ENCODE peak calls at places on chromosomes 13 and 19, in four cellular contexts. O is neural crest cell, T is mesendoderm, L is tibial artery. B is an unnamed sample.

GRCh38 chr19:6772028-6772865 is at the start of gene VAV1:
- DNase-seq in O (no peak), T (no peak), L (peak; percentile 61), B (peak; percentile 73)

GRCh38 chr19:45450042-45450380 is 17.8 kb upstream of the FOSB start:
- DNase-seq in O (no peak), T (no peak), L (no peak), B (no peak)

GRCh38 chr19:32691952-32692726 is 518 bp downstream of the NUDT19 start:
- DNase-seq in O (peak; percentile 42), T (peak; percentile 70), L (peak; percentile 51), B (peak; percentile 34)

GRCh38 chr13:92849381-92849780 is 377.2 kb upstream of the GPC6 start:
- DNase-seq in O (no peak), T (no peak), L (no peak), B (no peak)

GRCh38 chr13:31012285-31013024 is 80.0 kb downstream of the TEX26 start:
- DNase-seq in O (no peak), T (peak; percentile 59), L (no peak), B (no peak)

GRCh38 chr19:30227661-30228112 is 144.5 kb upstream of the ZNF536 start:
- DNase-seq in O (peak; percentile 79), T (peak; percentile 81), L (peak; percentile 37), B (peak; percentile 60)

GRCh38 chr13:111864566-111864965 is 202.4 kb upstream of the SOX1 start:
- DNase-seq in O (no peak), T (no peak), L (no peak), B (no peak)

GRCh38 chr19:18306903-18307681 is 15.8 kb downstream of the LSM4 start:
- DNase-seq in O (no peak), T (no peak), L (no peak), B (no peak)

GRCh38 chr19:2455481-2456300 is 1.1 kb downstream of the LMNB2 start:
- DNase-seq in O (no peak), T (no peak), L (no peak), B (peak; percentile 39)

GRCh38 chr13:33679658-33680012 is 138.3 kb upstream of the RFC3 start:
- DNase-seq in O (no peak), T (no peak), L (no peak), B (no peak)

GRCh38 chr19:30065680-30066606 is 123.9 kb downstream of the URI1 start:
- DNase-seq in O (no peak), T (peak; percentile 11), L (no peak), B (no peak)

GRCh38 chr13:46165485-46166220 is 16.3 kb downstream of the LCP1 start:
- DNase-seq in O (no peak), T (no peak), L (no peak), B (no peak)

GRCh38 chr19:8001995-8002849 is 3.2 kb downstream of the ELAVL1 start:
- DNase-seq in O (peak; percentile 94), T (peak; percentile 96), L (peak; percentile 74), B (peak; percentile 56)

GRCh38 chr19:42024622-42025111 is 30.6 kb upstream of the ATP1A3 start:
- DNase-seq in O (no peak), T (no peak), L (no peak), B (no peak)

GRCh38 chr19:33431986-33432385 is 58.5 kb downstream of the CEBPG start:
- DNase-seq in O (no peak), T (no peak), L (no peak), B (no peak)

GRCh38 chr19:1698636-1699035 is 46.2 kb upstream of the TCF3 start:
- DNase-seq in O (no peak), T (no peak), L (no peak), B (no peak)

GRCh38 chr13:70162141-70162540 is 53.9 kb upstream of the KLHL1 start:
- DNase-seq in O (no peak), T (peak; percentile 4), L (no peak), B (no peak)

GRCh38 chr19:18233224-18233825 is 7.1 kb upstream of the PDE4C start:
- DNase-seq in O (peak; percentile 77), T (no peak), L (no peak), B (peak; percentile 49)

GRCh38 chr13:112624602-112625430 is 36.9 kb upstream of the TUBGCP3 start:
- DNase-seq in O (no peak), T (no peak), L (no peak), B (no peak)

GRCh38 chr19:3324405-3324856 is 42.0 kb upstream of the NFIC start:
- DNase-seq in O (peak; percentile 63), T (peak; percentile 46), L (peak; percentile 47), B (peak; percentile 60)

GRCh38 chr13:32647926-32648325 is 61.7 kb downstream of the PDS5B start:
- DNase-seq in O (no peak), T (peak; percentile 27), L (no peak), B (no peak)

GRCh38 chr13:62019858-62020257 is 604.2 kb upstream of the PCDH20 start:
- DNase-seq in O (no peak), T (no peak), L (no peak), B (no peak)

GRCh38 chr19:40689339-40690049 is 957 bp downstream of the NUMBL start:
- DNase-seq in O (no peak), T (peak; percentile 46), L (peak; percentile 43), B (no peak)

GRCh38 chr19:8484331-8484894 is 18.0 kb downstream of the PRAM1 start:
- DNase-seq in O (no peak), T (no peak), L (peak; percentile 79), B (no peak)

GRCh38 chr13:113162783-113163685 is 4.6 kb downstream of the PROZ start:
- DNase-seq in O (no peak), T (no peak), L (no peak), B (no peak)

GRCh38 chr19:2443785-2444182 is 13.0 kb downstream of the LMNB2 start:
- DNase-seq in O (no peak), T (no peak), L (no peak), B (no peak)

GRCh38 chr19:29531458-29532025 is 5.7 kb downstream of the VSTM2B start:
- DNase-seq in O (no peak), T (no peak), L (no peak), B (no peak)

GRCh38 chr19:28426902-28427232 is 786.1 kb downstream of the UQCRFS1 start:
- DNase-seq in O (no peak), T (peak; percentile 87), L (no peak), B (no peak)

GRCh38 chr19:20660473-20660872 is 898 bp downstream of the ZNF626 start:
- DNase-seq in O (no peak), T (peak; percentile 51), L (no peak), B (no peak)

GRCh38 chr19:13095934-13096890 is 6.4 kb downstream of the LYL1 start:
- DNase-seq in O (no peak), T (peak; percentile 87), L (no peak), B (peak; percentile 27)